ENCODE peak calls at places on chromosomes 13 and 19, in five cellular contexts. Y, A, Z, X and R are unnamed samples.

GRCh38 chr13:30763786-30764440 is 28.6 kb downstream of the ALOX5AP start:
- DNase-seq in Y (no peak), A (no peak), Z (no peak), X (no peak), R (no peak)

GRCh38 chr13:27182844-27183497 is 11.4 kb upstream of the USP12 start:
- DNase-seq in Y (no peak), A (peak; percentile 84), X (no peak), Z (peak; percentile 67), R (peak; percentile 64)

GRCh38 chr19:1505991-1506881 is 6.6 kb downstream of the ADAMTSL5 start:
- DNase-seq in A (no peak), Z (no peak), X (no peak), Y (no peak), R (no peak)

GRCh38 chr13:72953391-72953960 is 105.3 kb upstream of the KLF5 start:
- DNase-seq in Z (no peak), X (no peak), A (no peak), Y (no peak), R (no peak)

GRCh38 chr19:3398114-3398899 is 31.9 kb downstream of the NFIC start:
- DNase-seq in Z (peak; percentile 77), A (no peak), X (no peak), Y (no peak), R (no peak)

GRCh38 chr13:97175041-97175440 is 47.1 kb upstream of the MBNL2 start:
- DNase-seq in X (no peak), A (no peak), Y (no peak), Z (no peak), R (no peak)

GRCh38 chr13:84405286-84405685 is 523.0 kb upstream of the SLITRK1 start:
- DNase-seq in Z (no peak), X (no peak), A (no peak), Y (no peak), R (no peak)

GRCh38 chr19:35767288-35768081 is 7.9 kb upstream of the ARHGAP33 start:
- DNase-seq in A (no peak), Y (no peak), Z (peak; percentile 43), X (no peak), R (no peak)

GRCh38 chr13:28467886-28468519 is 26.9 kb downstream of the FLT1 start:
- DNase-seq in A (no peak), Y (peak; percentile 20), Z (no peak), X (no peak), R (no peak)

GRCh38 chr13:94822356-94822755 is 110.0 kb upstream of the SOX21 start:
- DNase-seq in A (no peak), Y (no peak), Z (no peak), X (no peak), R (no peak)

GRCh38 chr13:37075164-37075563 is 15.7 kb upstream of the SUPT20H start:
- DNase-seq in Y (no peak), Z (no peak), A (no peak), X (no peak), R (no peak)

GRCh38 chr19:4871711-4872110 is 4.2 kb upstream of the PLIN3 start:
- DNase-seq in Y (no peak), A (no peak), Z (no peak), X (no peak), R (no peak)

GRCh38 chr13:35723061-35723461 is 246.6 kb upstream of the MAB21L1 start:
- DNase-seq in Y (no peak), A (no peak), Z (no peak), X (no peak), R (no peak)

GRCh38 chr13:106337096-106337495 is 198.4 kb downstream of the EFNB2 start:
- DNase-seq in X (no peak), Y (no peak), A (no peak), Z (no peak), R (no peak)

GRCh38 chr19:10412257-10412977 is 7.9 kb upstream of the PDE4A start:
- DNase-seq in Z (no peak), A (no peak), Y (peak; percentile 94), X (no peak), R (no peak)

GRCh38 chr19:16258440-16258903 is 60.8 kb downstream of the AP1M1 start:
- DNase-seq in Y (no peak), A (no peak), Z (no peak), X (no peak), R (peak; percentile 100)

GRCh38 chr13:108272333-108272732 is 2.8 kb downstream of the TNFSF13B start:
- DNase-seq in Z (no peak), A (no peak), X (no peak), Y (no peak), R (no peak)

GRCh38 chr13:108269601-108270328 is at the start of gene TNFSF13B:
- DNase-seq in X (peak; percentile 9), Y (peak; percentile 74), Z (peak; percentile 7), A (peak; percentile 4), R (peak; percentile 41)

GRCh38 chr13:108268713-108269112 is 805 bp upstream of the TNFSF13B start:
- DNase-seq in X (no peak), A (no peak), Y (no peak), Z (no peak), R (no peak)

GRCh38 chr13:108267338-108267737 is 2.2 kb upstream of the TNFSF13B start:
- DNase-seq in Z (no peak), A (no peak), Y (no peak), X (no peak), R (no peak)

DNA sequence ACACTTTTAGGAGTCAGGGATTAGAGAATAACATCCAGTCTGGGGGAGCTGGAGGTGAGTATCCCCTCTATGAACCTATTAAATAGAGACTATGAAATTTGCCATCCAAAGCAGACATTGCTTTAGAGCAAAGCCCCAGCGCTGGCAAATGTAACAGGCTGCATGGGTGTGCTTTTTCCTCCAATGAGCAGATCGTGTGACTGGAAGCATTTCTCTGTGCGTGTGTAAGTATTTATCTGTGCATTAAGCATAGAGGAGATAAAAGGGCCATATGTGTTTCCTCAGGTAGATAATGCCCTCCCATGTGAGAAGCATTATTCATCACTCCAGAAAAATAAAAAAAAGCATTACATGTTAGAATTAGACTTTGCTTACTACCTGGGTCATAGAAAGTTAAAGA is 924 bp downstream of the TNFSF13B start:
- DNase-seq in Z (no peak), Y (no peak), A (no peak), X (no peak), R (no peak)
- TF ChIP-seq HDAC2 in Z (no peak), Y (no peak), A (no peak), X (no peak), R (no peak)

GRCh38 chr13:98978280-98978679 is 416 bp upstream of the DOCK9 start:
- DNase-seq in Z (no peak), X (no peak), Y (no peak), A (no peak), R (no peak)

GRCh38 chr13:98977568-98978270 is at the start of gene DOCK9:
- DNase-seq in Y (no peak), A (no peak), X (no peak), Z (no peak), R (no peak)

GRCh38 chr13:98975822-98976261 is 2.0 kb downstream of the DOCK9 start:
- DNase-seq in Y (no peak), Z (no peak), A (no peak), X (no peak), R (peak; percentile 80)

GRCh38 chr13:98976338-98976737 is 1.5 kb downstream of the DOCK9 start:
- DNase-seq in X (no peak), A (no peak), Y (no peak), Z (no peak), R (no peak)

DNA sequence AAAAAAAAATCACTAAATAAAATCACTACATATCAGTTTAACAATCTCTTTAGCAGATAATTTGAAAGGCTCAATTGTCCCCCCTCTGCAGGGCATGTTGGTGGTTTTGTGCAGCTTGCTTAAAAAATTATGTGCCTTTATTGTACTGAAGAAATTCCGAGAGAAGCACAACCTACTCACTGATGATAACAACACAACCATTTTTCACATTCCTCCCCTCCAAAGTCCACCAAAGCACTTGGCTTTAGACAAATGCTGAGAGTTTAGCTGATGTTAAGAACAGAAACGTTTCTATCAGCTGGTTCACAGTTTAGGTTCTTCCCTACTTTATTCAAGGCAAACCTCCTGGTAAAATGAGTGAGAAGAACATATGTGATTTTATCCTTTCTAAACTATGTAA is 923 bp downstream of the DOCK9 start:
- DNase-seq in Y (no peak), A (no peak), Z (no peak), X (no peak), R (no peak)
- TF ChIP-seq HDAC2 in Y (no peak), A (no peak), Z (no peak), X (no peak), R (no peak)

GRCh38 chr19:55479045-55479444 is 2.6 kb downstream of the ZNF628 start:
- DNase-seq in Y (no peak), X (no peak), Z (no peak), A (no peak), R (peak; percentile 27)
- TF ChIP-seq HDAC2 in Y (no peak), X (no peak), Z (no peak), A (no peak), R (no peak)

GRCh38 chr13:29532821-29533220 is 62.7 kb downstream of the SLC7A1 start:
- DNase-seq in X (no peak), Z (no peak), A (no peak), Y (no peak), R (no peak)
- TF ChIP-seq HDAC2 in X (no peak), Z (no peak), A (no peak), Y (no peak), R (no peak)

GRCh38 chr13:49627831-49628652 is at the start of gene ARL11:
- DNase-seq in A (no peak), Y (peak; percentile 39), Z (no peak), X (peak; percentile 73), R (peak; percentile 47)
- TF ChIP-seq HDAC2 in A (no peak), Y (no peak), Z (no peak), X (no peak), R (no peak)

DNA sequence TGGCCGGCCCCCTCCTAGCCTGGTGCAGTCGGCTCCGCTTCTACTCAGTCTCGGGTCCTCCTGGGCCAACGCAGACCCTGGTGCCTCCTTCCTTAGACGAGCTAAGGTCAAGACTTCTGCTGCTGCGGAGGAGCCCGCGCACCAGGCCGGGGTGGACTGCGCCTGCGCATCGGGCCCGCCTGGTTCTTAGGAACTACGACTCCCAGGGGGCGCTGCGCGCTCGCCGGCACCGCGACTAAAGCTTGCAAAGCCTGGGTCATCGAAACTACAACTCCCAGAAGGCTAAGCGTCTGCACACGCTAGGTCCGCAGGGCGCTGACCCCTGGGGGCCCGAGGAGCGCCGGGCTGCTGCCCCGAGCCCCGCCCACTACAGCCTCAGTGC is at the start of gene ZNF835:
- DNase-seq in A (no peak), X (peak; percentile 83), Z (no peak), Y (no peak), R (no peak)
- TF ChIP-seq HDAC2 in A (no peak), X (no peak), Z (no peak), Y (no peak), R (no peak)